ENCODE peak calls at places on chromosomes 1 and 21, in four cellular contexts. X, B, K and O are unnamed samples.

GRCh38 chr1:248807067-248807737 is 18.5 kb downstream of the SH3BP5L start:
- DNase-seq in X (peak), B (peak), K (peak), O (peak)

GRCh38 chr1:89633745-89634625 is 1.1 kb downstream of the LRRC8C start:
- DNase-seq in X (peak), K (peak), B (peak), O (no peak)

GRCh38 chr1:182299728-182300581 is 91.6 kb downstream of the GLUL start:
- DNase-seq in B (peak), K (peak), X (no peak), O (no peak)

GRCh38 chr1:220129479-220130210 is 35.7 kb downstream of the IARS2 start:
- DNase-seq in K (no peak), B (no peak), X (no peak), O (no peak)

GRCh38 chr1:209576392-209576791 is 7.1 kb upstream of the CAMK1G start:
- DNase-seq in X (no peak), B (no peak), K (no peak), O (peak)

GRCh38 chr1:81799939-81800740 is 594 bp upstream of the ADGRL2 start:
- DNase-seq in B (peak), X (peak), K (peak), O (peak)

GRCh38 chr1:16075337-16076002 is 2.0 kb upstream of the FAM131C start:
- DNase-seq in X (no peak), K (peak), B (peak), O (no peak)

GRCh38 chr21:45228656-45229240 is 58.9 kb downstream of the POFUT2 start:
- DNase-seq in K (no peak), B (no peak), X (no peak), O (no peak)

GRCh38 chr1:157624471-157624870 is 26.6 kb upstream of the FCRL4 start:
- DNase-seq in B (no peak), K (peak), X (no peak), O (no peak)

GRCh38 chr1:74729741-74730478 is 2.9 kb downstream of the CRYZ start:
- DNase-seq in X (no peak), B (peak), K (peak), O (no peak)

GRCh38 chr1:75707191-75707590 is 17.3 kb upstream of the ACADM start:
- DNase-seq in B (no peak), X (no peak), K (peak), O (no peak)

GRCh38 chr1:95041491-95042165 is 31.1 kb downstream of the ALG14 start:
- DNase-seq in X (peak), B (peak), K (peak), O (no peak)

GRCh38 chr1:171904778-171905449 is 63.6 kb downstream of the DNM3 start:
- DNase-seq in B (no peak), X (no peak), K (peak), O (no peak)

GRCh38 chr21:36749935-36750578 is 51.1 kb downstream of the SIM2 start:
- DNase-seq in B (no peak), K (no peak), X (peak), O (peak)

GRCh38 chr1:2466270-2466665 is 9.8 kb upstream of the PLCH2 start:
- DNase-seq in K (no peak), B (no peak), X (no peak), O (no peak)

GRCh38 chr1:24179251-24179895 is 7.7 kb downstream of the IFNLR1 start:
- DNase-seq in B (no peak), K (no peak), X (no peak), O (peak)

GRCh38 chr1:171110485-171111340 is 20.0 kb downstream of the FMO3 start:
- DNase-seq in B (peak), K (no peak), X (no peak), O (no peak)

GRCh38 chr1:2115922-2116341 is 65.7 kb downstream of the PRKCZ start:
- DNase-seq in X (peak), K (no peak), B (no peak), O (peak)

GRCh38 chr21:43917515-43918384 is 52.7 kb downstream of the AGPAT3 start:
- DNase-seq in B (no peak), K (peak), X (no peak), O (no peak)

GRCh38 chr1:109514846-109515245 is 5.3 kb upstream of the AMIGO1 start:
- DNase-seq in K (no peak), B (no peak), X (no peak), O (no peak)

GRCh38 chr1:38746966-38747600 is 112.5 kb downstream of the RRAGC start:
- DNase-seq in K (no peak), X (no peak), B (no peak), O (no peak)

GRCh38 chr1:74650561-74650960 is 23.0 kb downstream of the ERICH3 start:
- DNase-seq in X (no peak), K (peak), B (no peak), O (no peak)

GRCh38 chr1:23103001-23103879 is 65.4 kb downstream of the LUZP1 start:
- DNase-seq in B (peak), K (no peak), X (no peak), O (no peak)

GRCh38 chr1:53732912-53733317 is 6.0 kb downstream of the GLIS1 start:
- DNase-seq in K (peak), B (peak), X (no peak), O (no peak)

GRCh38 chr1:7888248-7889010 is 35.6 kb upstream of the UTS2 start:
- DNase-seq in B (peak), K (peak), X (no peak), O (no peak)

GRCh38 chr1:59885160-59885832 is 41.3 kb downstream of the CYP2J2 start:
- DNase-seq in K (no peak), B (no peak), X (no peak), O (no peak)

GRCh38 chr1:154219511-154219910 is 1.2 kb upstream of the UBAP2L start:
- DNase-seq in X (no peak), B (peak), K (peak), O (no peak)

GRCh38 chr1:19688041-19688842 is 23.6 kb downstream of the HTR6 start:
- DNase-seq in K (no peak), X (no peak), B (no peak), O (no peak)

GRCh38 chr21:25350056-25350455 is 257.2 kb downstream of the MRPL39 start:
- DNase-seq in X (no peak), B (peak), K (peak), O (no peak)

GRCh38 chr1:224631471-224632105 is 15.5 kb downstream of the CNIH3 start:
- DNase-seq in X (no peak), K (no peak), B (peak), O (no peak)

GRCh38 chr1:109814993-109815786 is 51.5 kb upstream of the EPS8L3 start:
- DNase-seq in K (no peak), X (no peak), B (no peak), O (no peak)

GRCh38 chr1:228314658-228315483 is 91.8 kb downstream of the TRIM11 start:
- DNase-seq in X (no peak), K (no peak), B (no peak), O (no peak)

GRCh38 chr1:227889047-227889862 is 58.5 kb downstream of the WNT9A start:
- DNase-seq in K (no peak), B (no peak), X (no peak), O (peak)

GRCh38 chr21:45552696-45553391 is 10.6 kb upstream of the SLC19A1 start:
- DNase-seq in X (no peak), K (no peak), B (no peak), O (no peak)

GRCh38 chr1:162285149-162285561 is 91.5 kb downstream of the SPATA46 start:
- DNase-seq in X (no peak), K (peak), B (no peak), O (no peak)

GRCh38 chr1:240806201-240806745 is 194.3 kb upstream of the GREM2 start:
- DNase-seq in X (no peak), K (no peak), B (no peak), O (no peak)

GRCh38 chr1:67850151-67850551 is 16.9 kb upstream of the GNG12 start:
- DNase-seq in X (no peak), B (peak), K (peak), O (no peak)

GRCh38 chr1:47137178-47137577 is at the start of gene CYP4A22:
- DNase-seq in B (no peak), K (no peak), X (no peak), O (no peak)